ENCODE peak calls at places on chromosomes 5 and 9, in four cellular contexts. One of them, this sample, is unnamed.

GRCh38 chr9:94936411-94936810 is 209.9 kb downstream of the AOPEP start:
- DNase-seq in HepG2: no peak
- DNase-seq in GM12878: no peak
- DNase-seq in K562: no peak
- DNase-seq in this sample: no peak

GRCh38 chr5:31366941-31367340 is 165.0 kb downstream of the DROSHA start:
- DNase-seq in HepG2: no peak
- DNase-seq in GM12878: no peak
- DNase-seq in K562: no peak
- DNase-seq in this sample: no peak

GRCh38 chr5:58921106-58921505 is 338.2 kb downstream of the RAB3C start:
- DNase-seq in HepG2: no peak
- DNase-seq in GM12878: no peak
- DNase-seq in K562: no peak
- DNase-seq in this sample: no peak

GRCh38 chr5:139014726-139015125 is 139.6 kb upstream of the LRRTM2 start:
- DNase-seq in HepG2: no peak
- DNase-seq in GM12878: no peak
- DNase-seq in K562: no peak
- DNase-seq in this sample: no peak

GRCh38 chr5:80238778-80239679 is 16.8 kb downstream of the SERINC5 start:
- DNase-seq in HepG2: no peak
- DNase-seq in GM12878: no peak
- DNase-seq in K562: no peak
- DNase-seq in this sample: peak

GRCh38 chr9:27361401-27361953 is 64.5 kb upstream of the EQTN start:
- DNase-seq in HepG2: no peak
- DNase-seq in GM12878: no peak
- DNase-seq in K562: no peak
- DNase-seq in this sample: no peak

GRCh38 chr9:36433386-36433785 is 33.3 kb upstream of the RNF38 start:
- DNase-seq in HepG2: no peak
- DNase-seq in GM12878: no peak
- DNase-seq in K562: no peak
- DNase-seq in this sample: no peak

GRCh38 chr9:101026824-101027223 is 1.7 kb upstream of the PLPPR1 start:
- DNase-seq in HepG2: peak
- DNase-seq in GM12878: no peak
- DNase-seq in K562: no peak
- DNase-seq in this sample: no peak

GRCh38 chr9:116813029-116813295 is 125.9 kb downstream of the TRIM32 start:
- DNase-seq in HepG2: no peak
- DNase-seq in GM12878: no peak
- DNase-seq in K562: no peak
- DNase-seq in this sample: no peak

GRCh38 chr9:90991953-90992352 is 190.3 kb downstream of the SYK start:
- DNase-seq in HepG2: peak
- DNase-seq in GM12878: no peak
- DNase-seq in K562: no peak
- DNase-seq in this sample: no peak

GRCh38 chr5:159915913-159916840 is at the start of gene ADRA1B:
- DNase-seq in HepG2: peak
- DNase-seq in GM12878: no peak
- DNase-seq in K562: peak
- DNase-seq in this sample: peak

GRCh38 chr9:117387422-117387821 is 27.4 kb downstream of the ASTN2 start:
- DNase-seq in HepG2: no peak
- DNase-seq in GM12878: no peak
- DNase-seq in K562: no peak
- DNase-seq in this sample: peak

GRCh38 chr5:155418960-155419579 is 405.5 kb downstream of the KIF4B start:
- DNase-seq in HepG2: peak
- DNase-seq in GM12878: no peak
- DNase-seq in K562: no peak
- DNase-seq in this sample: no peak

GRCh38 chr9:22068369-22068768 is 59.3 kb upstream of the CDKN2B start:
- DNase-seq in HepG2: no peak
- DNase-seq in GM12878: no peak
- DNase-seq in K562: no peak
- DNase-seq in this sample: no peak

GRCh38 chr5:93748875-93749397 is 7.5 kb upstream of the POU5F2 start:
- DNase-seq in HepG2: peak
- DNase-seq in GM12878: no peak
- DNase-seq in K562: no peak
- DNase-seq in this sample: no peak

GRCh38 chr9:120392245-120392644 is 187.7 kb downstream of the CDK5RAP2 start:
- DNase-seq in HepG2: no peak
- DNase-seq in GM12878: no peak
- DNase-seq in K562: no peak
- DNase-seq in this sample: no peak

GRCh38 chr9:35659340-35659739 is 1.2 kb downstream of the CCDC107 start:
- DNase-seq in HepG2: no peak
- DNase-seq in GM12878: no peak
- DNase-seq in K562: no peak
- DNase-seq in this sample: no peak

GRCh38 chr5:7529880-7530279 is 133.9 kb downstream of the ADCY2 start:
- DNase-seq in HepG2: no peak
- DNase-seq in GM12878: no peak
- DNase-seq in K562: no peak
- DNase-seq in this sample: no peak

GRCh38 chr9:82645591-82645990 is 417.4 kb downstream of the RASEF start:
- DNase-seq in HepG2: no peak
- DNase-seq in GM12878: no peak
- DNase-seq in K562: no peak
- DNase-seq in this sample: no peak

GRCh38 chr5:30539004-30539634 is 654.4 kb upstream of the CDH6 start:
- DNase-seq in HepG2: no peak
- DNase-seq in GM12878: no peak
- DNase-seq in K562: no peak
- DNase-seq in this sample: no peak

GRCh38 chr5:131679911-131680310 is 44.9 kb upstream of the RAPGEF6 start:
- DNase-seq in HepG2: no peak
- DNase-seq in GM12878: no peak
- DNase-seq in K562: no peak
- DNase-seq in this sample: peak

GRCh38 chr5:1152771-1153282 is 41.0 kb upstream of the SLC12A7 start:
- DNase-seq in HepG2: no peak
- DNase-seq in GM12878: no peak
- DNase-seq in K562: no peak
- DNase-seq in this sample: no peak

GRCh38 chr5:61964199-61964598 is 341.8 kb upstream of the KIF2A start:
- DNase-seq in HepG2: no peak
- DNase-seq in GM12878: no peak
- DNase-seq in K562: no peak
- DNase-seq in this sample: no peak

GRCh38 chr5:97044057-97044456 is 98.4 kb downstream of the LIX1 start:
- DNase-seq in HepG2: peak
- DNase-seq in GM12878: no peak
- DNase-seq in K562: peak
- DNase-seq in this sample: no peak

GRCh38 chr5:112626715-112627114 is 111.0 kb upstream of the APC start:
- DNase-seq in HepG2: no peak
- DNase-seq in GM12878: no peak
- DNase-seq in K562: no peak
- DNase-seq in this sample: no peak

GRCh38 chr5:150905312-150905683 is 518 bp upstream of the ZNF300 start:
- DNase-seq in HepG2: no peak
- DNase-seq in GM12878: no peak
- DNase-seq in K562: no peak
- DNase-seq in this sample: no peak

GRCh38 chr5:150901446-150901845 is 3.3 kb downstream of the ZNF300 start:
- DNase-seq in HepG2: no peak
- DNase-seq in GM12878: no peak
- DNase-seq in K562: no peak
- DNase-seq in this sample: no peak

DNA sequence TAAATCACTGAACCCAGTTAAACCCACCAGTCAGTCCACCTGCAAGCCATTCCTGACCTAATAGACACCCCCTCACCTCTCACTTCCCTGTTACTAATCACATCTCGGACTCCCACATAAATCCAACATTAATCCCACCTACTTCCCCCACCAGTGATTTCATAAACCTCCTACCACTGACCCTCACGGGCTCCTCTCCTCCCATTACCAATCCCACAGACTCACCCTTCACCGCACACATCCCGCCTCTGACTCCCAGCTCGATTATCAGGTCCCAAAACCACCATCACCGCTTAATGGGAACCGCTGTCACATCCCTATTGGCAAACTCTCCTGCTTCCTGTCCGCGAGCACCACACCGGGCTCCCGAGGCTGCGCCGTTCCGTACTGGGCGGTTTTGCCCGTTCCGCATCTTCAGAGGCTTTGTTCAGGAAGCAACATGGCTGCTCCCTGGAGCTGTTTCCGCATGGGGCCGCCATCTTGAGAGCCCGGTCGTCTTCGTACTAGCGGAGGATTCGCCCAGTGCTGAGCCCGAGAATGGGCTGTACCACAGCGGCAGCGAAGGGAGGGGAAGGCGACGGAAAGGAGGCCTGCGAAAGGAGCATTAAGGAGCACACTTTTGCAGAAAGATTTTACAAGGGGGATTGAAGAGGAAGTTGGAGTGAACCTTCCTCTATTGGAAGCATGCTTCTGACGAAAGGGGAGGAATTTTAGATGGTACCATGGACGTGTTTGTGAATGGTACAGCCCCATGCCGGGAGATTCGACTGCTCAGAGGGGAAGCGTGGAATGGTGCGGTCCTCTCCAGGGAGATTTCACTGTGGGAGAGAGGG is at the start of gene ZNF300:
- DNase-seq in HepG2: peak
- DNase-seq in GM12878: peak
- DNase-seq in K562: peak
- DNase-seq in this sample: peak
- TF ChIP-seq MXI1 in HepG2: peak
- TF ChIP-seq MXI1 in GM12878: peak
- TF ChIP-seq MXI1 in K562: peak
- TF ChIP-seq MXI1 in this sample: peak

GRCh38 chr9:113511856-113512761 is 48.6 kb downstream of the RGS3 start:
- DNase-seq in HepG2: no peak
- DNase-seq in GM12878: peak
- DNase-seq in K562: peak
- DNase-seq in this sample: no peak
- TF ChIP-seq MAX in HepG2: no peak
- TF ChIP-seq MAX in GM12878: no peak
- TF ChIP-seq MAX in K562: no peak
- TF ChIP-seq MAX in this sample: no peak

GRCh38 chr5:51380603-51381207 is 2.5 kb upstream of the ISL1 start:
- DNase-seq in HepG2: peak
- DNase-seq in GM12878: no peak
- DNase-seq in K562: peak
- DNase-seq in this sample: peak
- TF ChIP-seq ZBTB33 in HepG2: no peak
- TF ChIP-seq ZBTB33 in GM12878: no peak
- TF ChIP-seq ZBTB33 in K562: no peak
- TF ChIP-seq ZBTB33 in this sample: no peak

GRCh38 chr5:164563370-164563769 is 1058.0 kb downstream of the MAT2B start:
- DNase-seq in HepG2: no peak
- DNase-seq in GM12878: no peak
- DNase-seq in K562: no peak
- DNase-seq in this sample: no peak

GRCh38 chr5:164562271-164562856 is 1056.9 kb downstream of the MAT2B start:
- DNase-seq in HepG2: no peak
- DNase-seq in GM12878: no peak
- DNase-seq in K562: no peak
- DNase-seq in this sample: no peak
- TF ChIP-seq MXI1 in HepG2: no peak
- TF ChIP-seq MXI1 in GM12878: no peak
- TF ChIP-seq MXI1 in K562: no peak
- TF ChIP-seq MXI1 in this sample: no peak

DNA sequence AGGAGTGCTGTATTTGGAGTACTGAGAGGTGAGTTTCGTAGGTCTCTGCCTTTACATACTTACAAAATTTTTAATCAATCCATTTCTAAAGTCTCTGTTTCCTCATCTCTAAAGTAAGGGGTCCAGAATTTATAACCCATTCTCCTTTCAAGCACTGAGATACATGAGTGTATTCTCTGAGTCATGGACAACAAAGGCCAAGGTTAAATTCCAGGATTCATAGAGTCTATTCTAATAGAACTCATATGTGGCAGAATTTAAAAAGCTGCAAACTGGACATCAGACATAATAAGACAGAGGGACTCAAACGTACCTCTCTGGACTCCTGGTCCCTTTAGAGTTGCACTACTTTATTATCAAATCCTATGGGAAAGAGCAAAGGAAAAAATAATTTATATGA is 112.5 kb upstream of the SLIT3 start:
- DNase-seq in HepG2: no peak
- DNase-seq in GM12878: no peak
- DNase-seq in K562: no peak
- DNase-seq in this sample: no peak
- TF ChIP-seq MAX in HepG2: no peak
- TF ChIP-seq MAX in GM12878: no peak
- TF ChIP-seq MAX in K562: no peak
- TF ChIP-seq MAX in this sample: no peak

DNA sequence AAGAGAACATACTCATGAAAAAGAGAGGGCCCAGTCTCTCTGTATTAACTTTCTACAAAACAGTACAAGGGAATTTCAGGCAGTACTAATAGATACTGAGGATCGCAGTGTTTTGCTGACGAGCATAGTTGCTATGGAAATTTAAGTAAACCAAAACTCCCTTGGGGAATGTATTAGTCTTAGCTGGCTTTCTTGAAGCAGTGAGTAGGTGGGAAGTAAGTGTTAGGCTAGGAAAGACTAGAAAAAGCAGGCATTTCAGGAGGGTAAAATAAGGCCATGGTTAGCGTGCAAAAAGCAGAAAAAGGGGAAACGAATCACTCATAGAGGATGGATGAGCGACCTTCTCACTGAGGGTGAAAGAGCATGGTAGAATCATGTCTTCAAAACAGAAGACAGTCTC is 84.3 kb upstream of the ACTBL2 start:
- DNase-seq in HepG2: no peak
- DNase-seq in GM12878: no peak
- DNase-seq in K562: no peak
- DNase-seq in this sample: no peak
- TF ChIP-seq ZBTB33 in HepG2: no peak
- TF ChIP-seq ZBTB33 in GM12878: no peak
- TF ChIP-seq ZBTB33 in K562: no peak
- TF ChIP-seq ZBTB33 in this sample: no peak

GRCh38 chr5:179858586-179859427 is at the start of gene MRNIP:
- DNase-seq in HepG2: peak
- DNase-seq in GM12878: peak
- DNase-seq in K562: peak
- DNase-seq in this sample: peak

GRCh38 chr5:179854356-179854755 is 4.3 kb downstream of the MRNIP start:
- DNase-seq in HepG2: no peak
- DNase-seq in GM12878: no peak
- DNase-seq in K562: no peak
- DNase-seq in this sample: no peak

GRCh38 chr5:179860301-179860700 is 1.7 kb upstream of the MRNIP start:
- DNase-seq in HepG2: no peak
- DNase-seq in GM12878: no peak
- DNase-seq in K562: no peak
- DNase-seq in this sample: no peak

GRCh38 chr5:179862296-179862695 is 3.7 kb upstream of the MRNIP start:
- DNase-seq in HepG2: no peak
- DNase-seq in GM12878: no peak
- DNase-seq in K562: no peak
- DNase-seq in this sample: no peak

GRCh38 chr5:179858241-179858585 is 404 bp downstream of the MRNIP start:
- DNase-seq in HepG2: peak
- DNase-seq in GM12878: peak
- DNase-seq in K562: peak
- DNase-seq in this sample: peak
- TF ChIP-seq MXI1 in HepG2: no peak
- TF ChIP-seq MXI1 in GM12878: no peak
- TF ChIP-seq MXI1 in K562: no peak
- TF ChIP-seq MXI1 in this sample: no peak